ENCODE peak calls at places on chromosomes 3 and 15, in seven cellular contexts. O, K, I, F, X, W and V are unnamed samples.

GRCh38 chr3:174253221-174253620 is 605.9 kb upstream of the NAALADL2 start:
- DNase-seq in O (no peak), F (no peak), K (no peak), W (no peak), X (no peak), I (no peak), V (no peak)

GRCh38 chr3:65484964-65485363 is 553.8 kb downstream of the MAGI1 start:
- DNase-seq in F (no peak), K (no peak), I (no peak), W (peak; percentile 54), X (peak; percentile 10), O (no peak), V (no peak)

GRCh38 chr15:98003528-98003927 is 43.0 kb downstream of the ARRDC4 start:
- DNase-seq in K (peak; percentile 85), F (no peak), W (peak; percentile 94), O (no peak), X (no peak), I (no peak), V (no peak)

GRCh38 chr3:150691414-150692040 is 12.2 kb downstream of the ERICH6 start:
- DNase-seq in O (no peak), K (no peak), X (no peak), F (peak; percentile 58), I (no peak), W (no peak), V (no peak)

GRCh38 chr15:99108993-99109392 is 4.1 kb downstream of the SYNM start:
- DNase-seq in W (no peak), F (no peak), X (no peak), K (no peak), O (no peak), I (no peak), V (no peak)

GRCh38 chr3:8567784-8568575 is 66.4 kb downstream of the LMCD1 start:
- DNase-seq in X (no peak), I (no peak), O (no peak), K (no peak), F (no peak), W (no peak), V (no peak)

GRCh38 chr3:46417841-46418611 is 11.0 kb downstream of the CCRL2 start:
- DNase-seq in K (no peak), F (peak; percentile 27), W (no peak), I (no peak), X (no peak), O (no peak), V (no peak)

GRCh38 chr15:39642011-39642640 is 61.2 kb downstream of the THBS1 start:
- DNase-seq in O (no peak), I (peak; percentile 76), F (peak; percentile 50), W (peak; percentile 80), X (peak; percentile 76), K (peak; percentile 70), V (no peak)

GRCh38 chr15:85633859-85634258 is 160.9 kb downstream of the KLHL25 start:
- DNase-seq in I (no peak), K (no peak), X (no peak), F (no peak), W (no peak), O (no peak), V (no peak)

DNA sequence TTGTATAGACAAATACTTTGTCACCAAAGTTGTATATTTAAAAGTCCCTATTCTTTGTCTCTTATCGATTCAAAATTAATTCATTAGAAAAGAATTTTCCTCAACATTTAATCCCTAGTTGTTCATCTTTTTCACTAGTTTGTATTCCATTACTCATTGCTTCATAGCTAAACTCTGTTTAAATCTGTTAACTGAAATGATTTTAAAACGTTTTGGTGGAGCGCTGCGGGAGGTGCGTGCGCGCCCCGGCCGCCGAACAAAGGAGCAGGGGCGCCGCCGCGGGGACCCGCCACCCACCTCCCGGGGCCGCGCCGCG is 56.4 kb upstream of the GOLGA8A start:
- DNase-seq in X (no peak), W (no peak), K (no peak), O (no peak), I (no peak), F (no peak), V (no peak)
- H3K27me3 ChIP-seq in X (peaks cover 74% of the 10 kb centered on the region), W (peaks cover 40% of the 10 kb centered on the region), K (peaks cover 71% of the 10 kb centered on the region), O (no peaks in the 10 kb centered on the region), I (peaks cover 23% of the 10 kb centered on the region), F (peaks cover 82% of the 10 kb centered on the region), V (no peaks in the 10 kb centered on the region)

GRCh38 chr3:69246612-69247011 is 124.2 kb upstream of the LMOD3 start:
- DNase-seq in W (no peak), X (no peak), F (no peak), K (no peak), O (no peak), I (no peak), V (no peak)

GRCh38 chr3:69251078-69251805 is 128.8 kb upstream of the LMOD3 start:
- DNase-seq in X (no peak), K (no peak), I (no peak), O (no peak), W (no peak), F (no peak), V (no peak)

GRCh38 chr3:69250014-69250413 is 127.6 kb upstream of the LMOD3 start:
- DNase-seq in X (peak; percentile 23), W (no peak), K (no peak), F (peak; percentile 87), O (peak; percentile 5), I (no peak), V (no peak)

GRCh38 chr3:69249001-69249400 is 126.6 kb upstream of the LMOD3 start:
- DNase-seq in K (no peak), F (peak; percentile 24), X (no peak), O (no peak), W (no peak), I (no peak), V (no peak)

GRCh38 chr3:69248394-69248793 is 126.0 kb upstream of the LMOD3 start:
- DNase-seq in X (no peak), K (no peak), I (no peak), F (no peak), W (no peak), O (no peak), V (no peak)
- H3K4me2 ChIP-seq in X (no peak overlapping the region), K (no peak overlapping the region), I (no peak overlapping the region), F (no peak overlapping the region), W (no peak overlapping the region), O (no peak overlapping the region), V (no peak overlapping the region)

GRCh38 chr15:80834906-80835305 is 55.7 kb downstream of the CEMIP start:
- DNase-seq in K (no peak), F (no peak), I (no peak), O (no peak), W (no peak), X (no peak), V (no peak)
- H3K27me3 ChIP-seq in K (no peaks in the 10 kb centered on the region), F (no peaks in the 10 kb centered on the region), I (no peaks in the 10 kb centered on the region), O (peaks cover 30% of the 10 kb centered on the region), W (no peaks in the 10 kb centered on the region), X (no peaks in the 10 kb centered on the region), V (no peaks in the 10 kb centered on the region)

GRCh38 chr3:77529522-77529921 is 489.6 kb downstream of the ROBO2 start:
- DNase-seq in O (no peak), I (no peak), K (no peak), W (no peak), X (no peak), F (no peak), V (no peak)

GRCh38 chr3:77526573-77526972 is 486.7 kb downstream of the ROBO2 start:
- DNase-seq in I (no peak), K (no peak), F (no peak), O (no peak), X (no peak), W (no peak), V (no peak)

GRCh38 chr3:77525283-77525682 is 485.4 kb downstream of the ROBO2 start:
- DNase-seq in X (no peak), K (no peak), O (no peak), I (no peak), W (no peak), F (no peak), V (no peak)

DNA sequence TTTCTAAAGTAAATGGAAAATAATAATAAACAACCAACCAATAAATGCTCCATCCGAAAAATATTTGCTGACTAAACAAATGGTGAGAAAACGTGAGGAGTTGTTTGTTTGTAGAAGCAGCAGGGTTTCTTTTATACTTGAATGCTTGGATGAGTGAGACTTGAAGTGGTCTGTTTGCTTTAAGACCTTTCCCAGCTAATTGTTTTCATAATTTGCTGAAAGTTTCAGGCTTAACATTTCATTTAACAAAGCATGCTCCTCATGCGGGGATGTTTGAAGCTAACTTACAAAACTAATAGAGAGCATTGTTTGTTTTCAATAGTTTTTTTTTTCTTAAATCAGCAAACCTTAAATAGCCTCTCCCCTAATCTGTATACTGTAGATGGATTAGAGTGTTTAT is 484.6 kb downstream of the ROBO2 start:
- DNase-seq in W (no peak), O (no peak), F (peak; percentile 44), X (no peak), I (no peak), K (no peak), V (no peak)
- H3K4me2 ChIP-seq in W (no peak overlapping the region), O (no peak overlapping the region), F (no peak overlapping the region), X (no peak overlapping the region), I (no peak overlapping the region), K (no peak overlapping the region), V (no peak overlapping the region)

GRCh38 chr15:52801748-52802085 is 11.6 kb upstream of the ONECUT1 start:
- DNase-seq in W (no peak), O (no peak), F (no peak), I (no peak), K (no peak), X (no peak), V (no peak)

GRCh38 chr15:52805351-52806283 is 15.5 kb upstream of the ONECUT1 start:
- DNase-seq in O (no peak), F (peak; percentile 88), X (peak; percentile 32), W (no peak), I (no peak), K (no peak), V (no peak)

GRCh38 chr15:52802110-52802509 is 12.0 kb upstream of the ONECUT1 start:
- DNase-seq in K (no peak), W (no peak), O (no peak), I (no peak), X (no peak), F (no peak), V (no peak)

GRCh38 chr15:52804526-52805081 is 14.5 kb upstream of the ONECUT1 start:
- DNase-seq in O (no peak), K (no peak), I (no peak), W (no peak), F (peak; percentile 93), X (peak; percentile 33), V (no peak)

DNA sequence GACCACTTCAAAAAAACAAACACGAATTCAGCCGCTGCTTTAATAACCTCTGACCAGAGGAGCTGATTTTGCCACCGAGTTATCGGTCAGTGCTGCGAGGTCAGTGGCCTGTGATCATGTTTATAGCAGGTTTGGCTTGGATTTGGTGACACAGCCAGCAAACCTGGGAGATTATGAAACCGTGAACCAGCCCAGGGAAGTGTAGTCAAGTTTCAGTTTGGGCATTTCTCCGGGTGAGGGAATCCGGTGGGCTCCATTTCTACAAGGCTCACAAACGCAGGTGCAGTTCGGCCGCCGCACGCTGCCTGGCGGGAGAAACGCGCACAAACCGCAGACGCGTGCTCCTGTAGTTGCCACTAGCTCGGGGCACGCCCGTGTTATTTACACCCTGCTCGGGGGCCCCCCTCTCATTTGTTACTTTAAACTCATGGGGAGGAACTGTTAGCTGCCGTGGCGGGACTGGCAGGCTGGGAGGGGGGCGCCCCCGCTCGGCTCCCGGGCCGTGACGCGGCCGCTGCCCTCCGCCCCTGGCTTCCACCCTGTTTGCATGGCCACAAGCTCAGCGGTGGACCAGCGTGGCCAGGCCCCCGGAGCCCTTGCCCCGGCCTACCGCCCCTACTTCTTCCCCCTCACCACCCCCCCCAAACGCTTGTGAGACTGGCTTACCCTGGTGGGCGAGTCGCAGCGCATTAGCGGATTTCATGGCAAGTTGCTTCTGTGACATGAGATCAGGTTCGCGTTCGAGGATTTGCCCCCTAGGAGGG is 13.6 kb upstream of the ONECUT1 start:
- DNase-seq in I (no peak), X (no peak), K (no peak), O (no peak), F (peak; percentile 47), W (no peak), V (no peak)
- H3K27me3 ChIP-seq in I (peaks cover 77% of the 10 kb centered on the region), X (peaks cover 100% of the 10 kb centered on the region), K (peaks cover 93% of the 10 kb centered on the region), O (peaks cover 52% of the 10 kb centered on the region), F (peaks cover 84% of the 10 kb centered on the region), W (peaks cover 52% of the 10 kb centered on the region), V (no peaks in the 10 kb centered on the region)